ENCODE peak calls at places on chromosomes 5 and 9, in five cellular contexts. N is lower lobe of right lung, Y is psoas muscle, D is fibroblast of mammary gland, O is fibroblast of pulmonary artery. M is an unnamed sample.

GRCh38 chr9:744790-745456 is 96.6 kb upstream of the DMRT1 start:
- DNase-seq in N (no peak), Y (peak), D (no peak), O (peak), M (no peak)

GRCh38 chr5:125036494-125036893 is 290.1 kb upstream of the ZNF608 start:
- DNase-seq in N (no peak), Y (no peak), D (no peak), O (no peak), M (no peak)

GRCh38 chr9:34437006-34437925 is 21.1 kb downstream of the FAM219A start:
- DNase-seq in N (no peak), Y (no peak), D (peak), O (peak), M (no peak)

GRCh38 chr5:73232266-73233041 is 59.5 kb downstream of the TMEM174 start:
- DNase-seq in N (no peak), Y (no peak), D (no peak), O (no peak), M (no peak)

GRCh38 chr9:4237748-4238511 is 61.9 kb downstream of the GLIS3 start:
- DNase-seq in N (no peak), Y (no peak), D (no peak), O (peak), M (no peak)

GRCh38 chr9:16540996-16541668 is 329.3 kb downstream of the BNC2 start:
- DNase-seq in N (no peak), Y (no peak), D (peak), O (no peak), M (no peak)

GRCh38 chr5:150320048-150320555 is 17.4 kb upstream of the ARSI start:
- DNase-seq in N (no peak), Y (peak), D (peak), O (peak), M (no peak)

GRCh38 chr9:130405657-130406257 is 39.0 kb upstream of the ASS1 start:
- DNase-seq in N (no peak), Y (no peak), D (no peak), O (no peak), M (peak)

GRCh38 chr5:36239370-36240293 is 2.1 kb downstream of the NADK2 start:
- DNase-seq in N (no peak), Y (no peak), D (no peak), O (no peak), M (no peak)

GRCh38 chr9:2583308-2584013 is 38.1 kb upstream of the VLDLR start:
- DNase-seq in N (no peak), Y (no peak), D (no peak), O (no peak), M (no peak)

GRCh38 chr9:126331964-126332748 is 5.5 kb downstream of the MVB12B start:
- DNase-seq in N (no peak), Y (no peak), D (no peak), O (no peak), M (no peak)

GRCh38 chr5:109563692-109564091 is 126.0 kb upstream of the MAN2A1 start:
- DNase-seq in N (no peak), Y (no peak), D (no peak), O (no peak), M (no peak)

GRCh38 chr9:110383491-110383890 is 45.8 kb upstream of the TXNDC8 start:
- DNase-seq in N (no peak), Y (no peak), D (no peak), O (no peak), M (no peak)

GRCh38 chr9:114677418-114677817 is 4.6 kb downstream of the TEX48 start:
- DNase-seq in N (no peak), Y (no peak), D (peak), O (peak), M (no peak)

GRCh38 chr5:151537044-151537443 is 54.1 kb downstream of the FAT2 start:
- DNase-seq in N (no peak), Y (no peak), D (no peak), O (no peak), M (no peak)

GRCh38 chr5:141669519-141669918 is 12.5 kb downstream of the ARAP3 start:
- DNase-seq in N (no peak), Y (no peak), D (peak), O (no peak), M (no peak)

GRCh38 chr9:131116281-131117101 is 8.9 kb upstream of the NUP214 start:
- DNase-seq in N (no peak), Y (no peak), D (no peak), O (peak), M (peak)

GRCh38 chr9:91724609-91725505 is 225.2 kb downstream of the ROR2 start:
- DNase-seq in N (no peak), Y (no peak), D (no peak), O (no peak), M (no peak)

GRCh38 chr9:134226221-134226930 is 62.0 kb upstream of the RNU6ATAC start:
- DNase-seq in N (no peak), Y (peak), D (peak), O (peak), M (peak)

GRCh38 chr9:33125871-33126822 is 41.0 kb downstream of the B4GALT1 start:
- DNase-seq in N (no peak), Y (no peak), D (peak), O (peak), M (no peak)

GRCh38 chr5:173963107-173963506 is 25.9 kb upstream of the C5orf47 start:
- DNase-seq in N (no peak), Y (no peak), D (peak), O (peak), M (no peak)

GRCh38 chr9:123361731-123362560 is 5.9 kb downstream of the CRB2 start:
- DNase-seq in N (no peak), Y (no peak), D (no peak), O (no peak), M (no peak)

GRCh38 chr9:87725900-87726709 is at the start of gene CTSL:
- DNase-seq in N (peak), Y (peak), D (peak), O (peak), M (no peak)

GRCh38 chr9:69949396-69949795 is 94.3 kb upstream of the MAMDC2 start:
- DNase-seq in N (no peak), Y (no peak), D (peak), O (peak), M (no peak)

GRCh38 chr5:148379340-148379739 is 4.4 kb upstream of the FBXO38 start:
- DNase-seq in N (no peak), Y (no peak), D (no peak), O (no peak), M (no peak)

GRCh38 chr5:115329475-115329874 is 33.0 kb upstream of the CCDC112 start:
- DNase-seq in N (no peak), Y (no peak), D (no peak), O (no peak), M (no peak)

GRCh38 chr5:133392448-133392847 is 219.9 kb downstream of the FSTL4 start:
- DNase-seq in N (no peak), Y (no peak), D (no peak), O (no peak), M (no peak)

GRCh38 chr5:157539623-157540022 is 36.0 kb downstream of the ADAM19 start:
- DNase-seq in N (no peak), Y (no peak), D (no peak), O (no peak), M (no peak)

GRCh38 chr9:130763585-130764200 is 70.1 kb downstream of the EXOSC2 start:
- DNase-seq in N (no peak), Y (no peak), D (no peak), O (no peak), M (no peak)

GRCh38 chr5:61292130-61292672 is 39.9 kb upstream of the ZSWIM6 start:
- DNase-seq in N (no peak), Y (no peak), D (no peak), O (no peak), M (no peak)

GRCh38 chr5:61286446-61287132 is 45.5 kb upstream of the ZSWIM6 start:
- DNase-seq in N (no peak), Y (no peak), D (peak), O (no peak), M (no peak)

GRCh38 chr5:61290815-61291214 is 41.2 kb upstream of the ZSWIM6 start:
- DNase-seq in N (no peak), Y (no peak), D (no peak), O (peak), M (no peak)

GRCh38 chr5:61289669-61290363 is 42.2 kb upstream of the ZSWIM6 start:
- DNase-seq in N (no peak), Y (no peak), D (no peak), O (no peak), M (no peak)

DNA sequence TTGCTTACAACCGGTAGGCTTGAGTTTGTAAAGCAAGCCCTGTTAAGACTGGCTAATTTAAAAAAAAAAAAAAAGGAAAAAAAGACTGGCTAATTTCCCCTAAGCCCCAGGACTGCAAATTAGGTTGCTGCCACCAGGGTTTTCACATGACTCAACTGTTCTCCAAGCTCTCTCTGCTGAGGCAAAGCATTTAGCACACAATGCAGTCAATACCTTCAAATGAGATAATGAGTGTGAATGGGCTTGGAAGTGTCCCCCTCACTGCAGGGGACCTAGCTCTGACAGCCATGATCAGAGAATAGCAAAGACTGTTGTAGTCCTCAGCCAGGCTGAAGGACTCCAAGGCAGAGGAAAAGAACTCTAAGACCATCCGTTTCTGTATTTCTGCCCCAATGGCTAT is 42.8 kb upstream of the ZSWIM6 start:
- DNase-seq in N (no peak), Y (no peak), D (no peak), O (no peak), M (no peak)
- TF ChIP-seq CTCF in N (no peak), Y (no peak), D (peak), O (no peak), M (peak)

GRCh38 chr9:13688990-13689600 is 409.6 kb upstream of the MPDZ start:
- DNase-seq in N (no peak), Y (no peak), D (peak), O (peak), M (no peak)
- TF ChIP-seq CTCF in N (peak), Y (peak), D (peak), O (peak), M (peak)

DNA sequence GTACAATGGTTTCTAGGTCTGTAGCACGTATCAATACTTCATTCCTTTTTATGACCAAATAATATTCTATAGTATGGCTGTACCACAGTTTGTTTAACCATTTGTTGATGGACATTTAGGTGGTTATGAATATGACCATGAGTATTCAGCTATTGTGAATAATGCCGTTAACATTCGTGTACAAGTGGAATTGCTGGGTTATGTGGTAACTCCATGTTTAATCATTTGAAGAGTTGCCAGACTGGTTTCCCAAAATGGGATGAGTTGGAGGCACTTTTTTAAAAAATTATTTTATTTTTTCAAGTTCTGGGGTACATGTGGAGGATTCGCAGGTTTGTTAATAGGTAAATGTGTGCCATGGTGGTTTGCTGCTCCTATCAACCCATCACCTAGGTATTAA is 4.6 kb downstream of the SNX2 start:
- DNase-seq in N (no peak), Y (no peak), D (peak), O (no peak), M (no peak)
- TF ChIP-seq CTCF in N (no peak), Y (no peak), D (no peak), O (no peak), M (no peak)

DNA sequence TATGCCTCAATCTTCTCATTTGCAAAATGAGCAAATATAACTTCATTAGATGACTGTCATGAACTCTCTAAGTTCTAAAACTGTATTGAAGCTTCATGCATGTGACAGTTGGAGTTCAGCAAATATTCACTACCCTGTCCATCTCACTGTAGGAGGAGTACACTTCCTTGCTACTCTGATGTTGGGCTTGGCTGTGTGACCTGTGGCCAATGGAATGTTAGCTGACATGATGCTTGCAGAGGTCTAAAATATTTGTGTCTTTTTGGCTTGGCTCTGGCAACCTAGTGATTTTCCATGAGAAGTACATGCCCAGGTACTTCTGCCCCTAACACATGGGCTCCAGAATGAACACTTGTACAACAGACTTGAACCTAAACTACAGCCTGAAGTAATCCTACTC is 203.1 kb upstream of the ANKH start:
- DNase-seq in N (no peak), Y (no peak), D (no peak), O (peak), M (no peak)
- TF ChIP-seq CTCF in N (no peak), Y (no peak), D (no peak), O (no peak), M (no peak)

GRCh38 chr9:19583890-19584289 is 175.1 kb downstream of the ACER2 start:
- DNase-seq in N (no peak), Y (no peak), D (no peak), O (no peak), M (no peak)
- TF ChIP-seq CTCF in N (no peak), Y (no peak), D (no peak), O (no peak), M (no peak)

DNA sequence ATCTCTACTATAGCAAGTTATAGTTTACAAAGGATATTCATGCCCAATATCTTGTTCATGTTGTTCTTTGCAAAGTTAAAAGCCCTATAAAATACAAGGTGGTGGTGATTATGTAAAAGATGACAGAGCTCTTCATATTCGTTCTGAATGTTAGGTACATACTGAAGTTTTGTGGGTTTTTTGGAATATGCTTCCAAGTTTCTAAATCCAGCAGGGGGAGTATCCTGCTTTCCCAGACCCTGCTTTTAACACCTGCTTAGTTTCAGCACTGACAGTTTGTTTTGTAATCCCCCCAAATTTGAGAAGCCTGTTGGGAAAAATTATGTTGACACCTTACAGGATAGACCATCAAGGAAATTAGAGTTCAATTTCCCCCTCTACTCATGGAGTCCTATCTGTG is 438.3 kb downstream of the SH3GL2 start:
- DNase-seq in N (no peak), Y (no peak), D (no peak), O (no peak), M (no peak)
- TF ChIP-seq CTCF in N (no peak), Y (no peak), D (no peak), O (no peak), M (peak)

GRCh38 chr9:93132946-93133640 is 958 bp downstream of the NINJ1 start:
- DNase-seq in N (no peak), Y (no peak), D (no peak), O (no peak), M (no peak)

GRCh38 chr9:93134740-93135444 is 841 bp upstream of the NINJ1 start:
- DNase-seq in N (no peak), Y (peak), D (no peak), O (no peak), M (no peak)

GRCh38 chr9:93133641-93134017 is 422 bp downstream of the NINJ1 start:
- DNase-seq in N (peak), Y (peak), D (peak), O (peak), M (peak)

GRCh38 chr9:93132287-93132927 is 1.6 kb downstream of the NINJ1 start:
- DNase-seq in N (no peak), Y (no peak), D (peak), O (no peak), M (peak)

GRCh38 chr9:93134018-93134739 is at the start of gene NINJ1:
- DNase-seq in N (peak), Y (peak), D (peak), O (peak), M (peak)
- TF ChIP-seq CTCF in N (no peak), Y (no peak), D (no peak), O (no peak), M (no peak)

M was measured in chondrocyte.